ENCODE peak calls at places on chromosomes 12 and 14, in five cellular contexts. M is WTC11; N is COR-L47; I is stimulated activated CD8-positive, alpha-beta memory T cell treated with anti-CD3 and anti-CD28 coated beads, Interleukin-12 subunit alpha, Interleukin-12 subunit beta, amount 100 ng/mL, for 1 hour; P is HL-60. S is an unnamed sample.

GRCh38 chr14:64707661-64708060 is 3.4 kb downstream of the PLEKHG3 start:
- DNase-seq in M (no peak), N (no peak), I (no peak), P (no peak), S (peak; percentile 73)

GRCh38 chr14:95482967-95483842 is 33.2 kb downstream of the SYNE3 start:
- DNase-seq in M (no peak), N (no peak), I (no peak), P (no peak), S (peak; percentile 96)

GRCh38 chr14:89167705-89168104 is 249.3 kb downstream of the FOXN3 start:
- DNase-seq in M (no peak), N (no peak), I (no peak), P (no peak), S (no peak)

GRCh38 chr14:79567306-79567705 is 644.0 kb downstream of the DIO2 start:
- DNase-seq in M (no peak), N (no peak), I (no peak), P (no peak), S (no peak)

GRCh38 chr12:2959194-2959507 is at the start of gene TEAD4:
- DNase-seq in M (peak; percentile 91), N (peak; percentile 7), I (no peak), P (no peak), S (peak; percentile 97)

GRCh38 chr14:43143106-43143505 is 1364.0 kb downstream of the FSCB start:
- DNase-seq in M (no peak), N (no peak), I (no peak), P (no peak), S (no peak)

GRCh38 chr14:42141328-42141727 is 534.7 kb downstream of the LRFN5 start:
- DNase-seq in M (no peak), N (no peak), I (no peak), P (no peak), S (no peak)

GRCh38 chr12:2877047-2877958 is at the start of the genes FOXM1 and RHNO1:
- DNase-seq in M (peak; percentile 94), N (peak; percentile 77), I (peak; percentile 79), P (peak; percentile 73), S (peak; percentile 97)

GRCh38 chr14:24605435-24606190 is 3.9 kb downstream of the GZMH start:
- DNase-seq in M (peak; percentile 82), N (peak; percentile 5), I (peak; percentile 42), P (no peak), S (peak; percentile 76)

GRCh38 chr12:5499566-5500325 is 67.8 kb downstream of the NTF3 start:
- DNase-seq in M (no peak), N (no peak), I (no peak), P (no peak), S (no peak)

GRCh38 chr14:65070710-65071033 is 31.6 kb downstream of the MAX start:
- DNase-seq in M (no peak), N (no peak), I (no peak), P (no peak), S (no peak)

GRCh38 chr12:75825686-75826085 is 205.9 kb downstream of the PHLDA1 start:
- DNase-seq in M (no peak), N (no peak), I (no peak), P (no peak), S (no peak)

GRCh38 chr12:110721570-110721969 is 21.1 kb downstream of the PPP1CC start:
- DNase-seq in M (no peak), N (no peak), I (no peak), P (no peak), S (no peak)

GRCh38 chr14:22882529-22883190 is 362 bp upstream of the REM2 start:
- DNase-seq in M (peak; percentile 72), N (peak; percentile 83), I (no peak), P (no peak), S (peak; percentile 88)

GRCh38 chr12:13248956-13249355 is 52.4 kb downstream of the EMP1 start:
- DNase-seq in M (no peak), N (no peak), I (no peak), P (no peak), S (no peak)

GRCh38 chr14:87148655-87149054 is 844.3 kb downstream of the GALC start:
- DNase-seq in M (no peak), N (no peak), I (no peak), P (no peak), S (no peak)

GRCh38 chr12:87871061-87871460 is 158.1 kb downstream of the C12orf50 start:
- DNase-seq in M (no peak), N (no peak), I (no peak), P (no peak), S (no peak)

GRCh38 chr12:116710367-116710766 is 27.5 kb downstream of the SPRING1 start:
- DNase-seq in M (no peak), N (no peak), I (no peak), P (no peak), S (peak; percentile 46)

S was measured in islet precursor cell.